ENCODE peak calls at places on chromosomes 13 and 19, in eight cellular contexts. T is colonic mucosa, H is A673, B is Peyer's patch, Y is psoas muscle, K is transverse colon, V is right lobe of liver, R is GM23248. Z is an unnamed sample.

GRCh38 chr13:44299142-44299541 is 74.5 kb upstream of the SERP2 start:
- DNase-seq in K (no peak), H (no peak), V (no peak), T (no peak), R (no peak), Y (no peak), B (no peak), Z (no peak)

GRCh38 chr13:95924389-95924994 is 128.7 kb downstream of the UGGT2 start:
- DNase-seq in V (no peak), H (peak; percentile 56), T (no peak), K (no peak), Y (no peak), R (peak; percentile 89), B (no peak), Z (no peak)

GRCh38 chr13:99307648-99308339 is 595 bp upstream of the GPR183 start:
- DNase-seq in K (peak; percentile 41), V (no peak), B (peak; percentile 50), H (no peak), T (no peak), Y (no peak), R (peak; percentile 91), Z (no peak)

GRCh38 chr13:95741584-95742563 is 64.9 kb downstream of the DNAJC3 start:
- DNase-seq in B (no peak), K (no peak), V (no peak), H (no peak), Y (peak; percentile 19), T (no peak), R (no peak), Z (no peak)

GRCh38 chr19:13154241-13154778 is 4.1 kb downstream of the IER2 start:
- DNase-seq in V (peak; percentile 97), B (peak; percentile 85), H (peak; percentile 59), R (peak; percentile 99), K (peak; percentile 93), T (peak; percentile 93), Y (peak; percentile 94), Z (peak; percentile 98)

GRCh38 chr13:39688699-39689405 is 33.4 kb downstream of the COG6 start:
- DNase-seq in K (no peak), V (no peak), Y (no peak), T (no peak), B (no peak), H (no peak), R (peak; percentile 23), Z (no peak)

GRCh38 chr13:93216122-93216521 is 10.5 kb upstream of the GPC6 start:
- DNase-seq in B (no peak), V (no peak), K (no peak), Y (no peak), R (no peak), T (no peak), H (no peak), Z (no peak)

GRCh38 chr19:17673937-17674799 is 14.0 kb downstream of the UNC13A start:
- DNase-seq in T (no peak), H (no peak), B (no peak), Y (no peak), V (no peak), R (peak; percentile 24), K (no peak), Z (no peak)

GRCh38 chr13:73331556-73331955 is 272.8 kb downstream of the KLF5 start:
- DNase-seq in R (no peak), B (no peak), K (no peak), T (no peak), Y (no peak), V (no peak), H (no peak), Z (no peak)

GRCh38 chr13:97307096-97307495 is 85.0 kb downstream of the MBNL2 start:
- DNase-seq in V (no peak), R (no peak), H (no peak), T (no peak), Y (no peak), B (no peak), K (no peak), Z (no peak)

DNA sequence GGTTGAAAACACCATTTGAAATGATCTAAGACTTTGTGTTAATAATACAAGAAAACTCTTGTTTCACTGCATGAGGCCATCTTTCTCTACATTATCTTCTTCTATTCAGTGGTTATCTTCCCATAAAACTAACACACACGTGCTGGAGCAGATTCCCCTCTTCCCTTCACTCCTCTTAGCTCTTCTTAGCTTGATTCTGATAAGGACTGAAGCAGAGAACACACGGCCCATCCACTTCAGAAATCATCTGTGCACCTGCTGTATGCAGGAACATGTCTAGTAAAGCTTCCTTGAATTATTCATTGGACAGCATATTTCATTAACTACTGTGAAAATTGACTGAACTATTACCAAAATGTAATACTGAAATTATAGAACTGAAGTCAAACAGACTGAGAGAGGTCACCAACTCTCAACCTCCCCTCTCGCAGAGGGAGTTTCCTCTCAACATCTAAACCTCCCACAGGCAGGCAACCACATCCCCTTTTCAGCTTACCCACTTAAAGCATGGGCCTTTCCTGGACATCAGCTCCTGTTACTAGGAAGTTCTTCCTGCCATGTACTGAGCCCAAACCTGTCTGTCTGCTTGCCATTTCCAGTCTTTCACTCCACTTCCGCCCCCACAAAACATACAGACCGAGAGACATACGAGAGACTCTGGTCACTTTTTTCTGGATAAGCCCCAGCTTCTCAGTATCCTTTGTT is 113.9 kb downstream of the CRYL1 start:
- DNase-seq in T (no peak), H (no peak), R (no peak), K (no peak), Y (no peak), V (no peak), B (peak; percentile 26), Z (no peak)
- H3K27ac ChIP-seq in T (no peak overlapping the region), H (no peak overlapping the region), R (no peak overlapping the region), K (no peak overlapping the region), Y (no peak overlapping the region), V (no peak overlapping the region), B (no peak overlapping the region), Z (no peak overlapping the region)

DNA sequence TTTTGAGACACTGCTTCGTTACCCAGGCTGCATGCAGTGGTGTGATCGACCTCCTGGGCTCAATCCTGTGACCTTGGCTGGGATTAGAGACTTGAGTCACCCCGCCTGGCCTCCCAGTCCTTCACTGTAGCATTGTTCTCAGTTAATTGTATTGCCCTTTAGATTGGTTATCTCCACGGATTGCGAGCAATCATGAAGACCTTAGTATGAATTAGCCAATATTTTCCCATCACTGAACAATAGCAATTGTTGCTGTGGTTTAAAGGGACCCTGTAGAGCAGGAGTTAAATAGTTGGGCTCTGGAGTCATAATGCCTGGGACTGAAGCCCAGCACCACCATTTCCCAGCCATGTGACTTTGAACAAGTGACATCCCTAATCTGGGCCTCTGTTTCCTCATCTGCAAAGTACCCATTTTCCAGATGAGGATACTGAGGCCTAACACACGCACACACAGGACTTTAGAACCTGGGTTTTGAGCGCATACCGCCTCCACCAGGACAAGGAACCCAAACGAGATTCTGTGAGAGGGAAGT is 8.4 kb downstream of the PPP1R14A start:
- DNase-seq in K (no peak), T (no peak), B (no peak), Y (no peak), V (no peak), H (no peak), R (peak; percentile 41), Z (no peak)
- H3K4me1 ChIP-seq in K (peaks cover 27% of the 10 kb centered on the region), T (peaks cover 7% of the 10 kb centered on the region), B (no peaks in the 10 kb centered on the region), Y (no peaks in the 10 kb centered on the region), V (no peaks in the 10 kb centered on the region), H (peaks cover 13% of the 10 kb centered on the region), R (peaks cover 19% of the 10 kb centered on the region), Z (peaks cover 30% of the 10 kb centered on the region)

GRCh38 chr13:25683056-25683455 is 311.3 kb downstream of the ATP8A2 start:
- DNase-seq in Y (no peak), K (no peak), B (no peak), R (no peak), T (no peak), V (no peak), H (no peak), Z (no peak)

GRCh38 chr13:25679936-25680335 is 308.2 kb downstream of the ATP8A2 start:
- DNase-seq in K (no peak), R (no peak), Y (no peak), H (no peak), T (no peak), B (no peak), V (no peak), Z (no peak)

GRCh38 chr13:25686831-25687495 is 315.2 kb downstream of the ATP8A2 start:
- DNase-seq in H (no peak), B (no peak), V (no peak), R (no peak), Y (no peak), K (no peak), T (peak; percentile 28), Z (no peak)

GRCh38 chr13:25682221-25682620 is 310.4 kb downstream of the ATP8A2 start:
- DNase-seq in V (no peak), K (no peak), R (no peak), T (no peak), Y (no peak), H (no peak), B (no peak), Z (no peak)

DNA sequence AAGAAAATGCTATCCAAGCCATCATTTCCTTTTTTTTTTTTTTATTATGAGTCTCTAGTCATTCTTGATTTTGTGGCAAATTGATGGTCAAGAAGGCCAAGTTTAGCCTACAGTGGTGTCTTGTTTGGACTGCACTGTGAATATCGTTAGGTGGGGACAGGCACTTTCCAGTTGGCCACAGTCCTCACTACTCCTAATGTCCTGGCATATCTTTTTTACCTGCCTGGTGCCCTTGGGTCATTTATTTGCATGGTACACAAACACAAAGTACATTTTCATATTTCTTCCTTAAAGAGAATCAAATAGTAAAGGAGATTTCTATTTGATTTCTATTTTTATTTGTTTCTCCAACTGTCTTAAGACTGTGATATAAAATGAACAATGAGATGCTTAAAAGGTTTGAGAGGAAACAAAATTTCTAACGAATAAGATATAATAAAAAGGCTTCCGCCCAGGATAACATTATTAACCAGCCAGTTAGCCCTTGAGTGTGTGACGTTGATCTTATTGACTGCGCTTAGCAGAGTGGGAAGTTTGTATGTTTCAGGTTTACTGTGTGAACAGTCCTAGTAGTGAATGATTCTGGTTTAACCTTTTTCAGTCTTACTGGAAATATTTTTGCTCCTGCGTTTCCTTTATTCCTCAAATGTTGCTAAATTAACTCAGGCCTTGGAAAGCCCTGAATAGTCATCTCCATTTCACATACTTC is 312.0 kb downstream of the ATP8A2 start:
- DNase-seq in T (no peak), K (no peak), Y (no peak), V (no peak), B (no peak), H (no peak), R (no peak), Z (no peak)
- H3K27ac ChIP-seq in T (no peak overlapping the region), K (no peak overlapping the region), Y (peak overlapping the region; percentile 27), V (no peak overlapping the region), B (no peak overlapping the region), H (no peak overlapping the region), R (no peak overlapping the region), Z (no peak overlapping the region)

DNA sequence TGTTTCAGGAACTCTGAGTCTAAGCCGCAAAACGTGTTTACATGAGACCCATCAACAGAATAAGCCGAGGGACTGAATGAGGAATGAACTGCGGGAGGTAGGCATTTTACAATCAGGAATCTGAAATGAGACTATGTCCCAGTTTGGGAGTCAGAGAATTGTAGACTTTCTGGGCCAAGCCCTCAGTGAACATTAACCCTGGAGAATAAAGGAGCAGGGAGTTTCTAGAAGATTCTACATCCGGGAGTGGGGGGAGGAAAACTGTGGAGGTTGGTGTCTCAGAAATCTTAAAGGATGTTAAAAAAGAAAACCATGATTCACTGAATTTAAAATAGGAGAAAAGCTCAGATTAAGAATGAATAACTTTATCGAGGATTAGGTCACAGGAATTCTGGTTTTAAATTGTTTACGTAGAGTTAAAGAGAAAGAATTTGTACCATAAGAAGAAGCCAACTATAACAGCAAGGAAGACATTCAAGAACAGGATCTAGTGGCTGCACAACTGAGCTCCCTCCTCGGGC is 18.5 kb downstream of the RFX2 start:
- DNase-seq in K (peak; percentile 50), B (no peak), Y (no peak), H (no peak), T (peak; percentile 74), V (no peak), R (peak; percentile 68), Z (no peak)
- H3K4me1 ChIP-seq in K (peaks cover 48% of the 10 kb centered on the region), B (no peaks in the 10 kb centered on the region), Y (peaks cover 2% of the 10 kb centered on the region), H (peaks cover 30% of the 10 kb centered on the region), T (peaks cover under 1% of the 10 kb centered on the region), V (peaks cover 3% of the 10 kb centered on the region), R (peaks cover 47% of the 10 kb centered on the region), Z (peaks cover 32% of the 10 kb centered on the region)

GRCh38 chr13:66794340-66795031 is 435.6 kb downstream of the PCDH9 start:
- DNase-seq in K (no peak), T (peak; percentile 18), B (no peak), R (no peak), H (no peak), V (no peak), Y (no peak), Z (no peak)
- H3K27ac ChIP-seq in K (no peak overlapping the region), T (no peak overlapping the region), B (no peak overlapping the region), R (no peak overlapping the region), H (no peak overlapping the region), V (no peak overlapping the region), Y (no peak overlapping the region), Z (no peak overlapping the region)